ENCODE peak calls at places on chromosomes 11 and 22, in six cellular contexts. Z is thoracic aorta, Q is cardiac fibroblast, B is memory B cell, M is hepatocyte, K is choroid plexus epithelial cell. L is an unnamed sample.

GRCh38 chr11:1487091-1487850 is 692 bp upstream of the MOB2 start:
- DNase-seq in M (no peak), Q (no peak), Z (no peak), K (no peak), B (no peak), L (no peak)

GRCh38 chr11:133078591-133079179 is 453.6 kb downstream of the OPCML start:
- DNase-seq in Q (peak), M (peak), B (no peak), Z (no peak), K (peak), L (no peak)

GRCh38 chr11:121207485-121208115 is 85.0 kb upstream of the SC5D start:
- DNase-seq in B (no peak), M (no peak), Z (no peak), Q (peak), K (peak), L (no peak)

GRCh38 chr22:42683599-42684283 is 34.5 kb upstream of the CYB5R3 start:
- DNase-seq in B (no peak), M (peak), K (no peak), Z (no peak), Q (peak), L (no peak)

GRCh38 chr11:6414874-6415328 is 4.0 kb downstream of the APBB1 start:
- DNase-seq in B (no peak), M (no peak), K (no peak), Z (no peak), Q (peak), L (no peak)

GRCh38 chr22:44088976-44089570 is 65.0 kb downstream of the PARVB start:
- DNase-seq in M (no peak), K (no peak), Q (peak), B (no peak), Z (no peak), L (no peak)

GRCh38 chr11:104661901-104662300 is 236.4 kb downstream of the CASP12 start:
- DNase-seq in Z (no peak), Q (no peak), B (no peak), M (no peak), K (no peak), L (no peak)

GRCh38 chr11:128841461-128842072 is 25.5 kb downstream of the KCNJ1 start:
- DNase-seq in M (no peak), B (peak), Z (no peak), K (no peak), Q (no peak), L (no peak)

GRCh38 chr11:31939004-31939403 is 127.9 kb upstream of the PAX6 start:
- DNase-seq in B (no peak), Q (no peak), M (no peak), K (no peak), Z (no peak), L (no peak)

GRCh38 chr22:42769238-42769573 is 48.5 kb upstream of the A4GALT start:
- DNase-seq in K (no peak), B (no peak), Q (no peak), M (no peak), Z (no peak), L (no peak)

L was measured in PC-9.